ENCODE peak calls at places on chromosomes 2 and 18, in seven cellular contexts. G, S, T, I, Y, V and J are unnamed samples.

GRCh38 chr2:85106489-85107180 is 26.6 kb upstream of the TCF7L1 start:
- DNase-seq in G (peak), S (peak), T (no peak), I (no peak), Y (no peak), V (no peak), J (no peak)

GRCh38 chr2:57893347-57893746 is 153.3 kb upstream of the VRK2 start:
- DNase-seq in G (no peak), S (no peak), T (no peak), I (no peak), Y (no peak), V (no peak), J (no peak)

GRCh38 chr2:18149660-18150246 is 271.3 kb downstream of the KCNS3 start:
- DNase-seq in G (peak), S (peak), T (no peak), I (no peak), Y (no peak), V (no peak), J (peak)

GRCh38 chr18:9539283-9539682 is 64.0 kb downstream of the RALBP1 start:
- DNase-seq in G (peak), S (peak), T (no peak), I (no peak), Y (no peak), V (no peak), J (peak)

GRCh38 chr18:37539236-37539635 is 26.4 kb downstream of the CELF4 start:
- DNase-seq in G (no peak), S (no peak), T (no peak), I (no peak), Y (no peak), V (no peak), J (no peak)

GRCh38 chr2:50831666-50832065 is 200.3 kb downstream of the NRXN1 start:
- DNase-seq in G (no peak), S (no peak), T (no peak), I (no peak), Y (no peak), V (no peak), J (no peak)

GRCh38 chr2:65579506-65580235 is 147.3 kb upstream of the SPRED2 start:
- DNase-seq in G (no peak), S (no peak), T (no peak), I (no peak), Y (no peak), V (no peak), J (no peak)

GRCh38 chr2:41926614-41927580 is 120.9 kb upstream of the PKDCC start:
- DNase-seq in G (peak), S (no peak), T (no peak), I (no peak), Y (no peak), V (no peak), J (no peak)

GRCh38 chr2:151241224-151241623 is 20.4 kb downstream of the RBM43 start:
- DNase-seq in G (no peak), S (peak), T (no peak), I (no peak), Y (no peak), V (no peak), J (no peak)

GRCh38 chr2:198347349-198347748 is 543.0 kb downstream of the PLCL1 start:
- DNase-seq in G (no peak), S (peak), T (no peak), I (no peak), Y (no peak), V (no peak), J (no peak)

GRCh38 chr18:41871229-41872000 is 83.6 kb upstream of the PIK3C3 start:
- DNase-seq in G (no peak), S (no peak), T (no peak), I (no peak), Y (no peak), V (no peak), J (no peak)

GRCh38 chr2:224268441-224268840 is 133.5 kb downstream of the FAM124B start:
- DNase-seq in G (no peak), S (peak), T (no peak), I (no peak), Y (no peak), V (no peak), J (peak)

GRCh38 chr2:66495788-66496640 is 61.1 kb downstream of the MEIS1 start:
- DNase-seq in G (peak), S (peak), T (no peak), I (peak), Y (no peak), V (peak), J (peak)

GRCh38 chr2:143948710-143949109 is 571.2 kb downstream of the ZEB2 start:
- DNase-seq in G (no peak), S (no peak), T (no peak), I (no peak), Y (no peak), V (no peak), J (no peak)

GRCh38 chr2:28447943-28448737 is 47.7 kb upstream of the PLB1 start:
- DNase-seq in G (no peak), S (peak), T (no peak), I (no peak), Y (no peak), V (peak), J (peak)

GRCh38 chr2:10331702-10332401 is 29.1 kb downstream of the HPCAL1 start:
- DNase-seq in G (no peak), S (no peak), T (peak), I (peak), Y (peak), V (peak), J (no peak)

GRCh38 chr2:50957880-50958279 is 74.1 kb downstream of the NRXN1 start:
- DNase-seq in G (no peak), S (peak), T (no peak), I (no peak), Y (no peak), V (no peak), J (peak)

GRCh38 chr2:223618172-223619035 is 16.2 kb upstream of the SCG2 start:
- DNase-seq in G (no peak), S (no peak), T (no peak), I (no peak), Y (no peak), V (no peak), J (no peak)

GRCh38 chr2:104852161-104852689 is 1.7 kb upstream of the POU3F3 start:
- DNase-seq in G (no peak), S (peak), T (no peak), I (no peak), Y (peak), V (no peak), J (peak)

GRCh38 chr18:59303006-59303405 is 15.4 kb downstream of the CPLX4 start:
- DNase-seq in G (no peak), S (no peak), T (no peak), I (no peak), Y (no peak), V (no peak), J (no peak)

GRCh38 chr18:13377496-13377895 is 158.9 kb downstream of the LDLRAD4 start:
- DNase-seq in G (no peak), S (peak), T (no peak), I (no peak), Y (no peak), V (no peak), J (no peak)

GRCh38 chr18:2988041-2988794 is 24.7 kb downstream of the LPIN2 start:
- DNase-seq in G (no peak), S (peak), T (no peak), I (no peak), Y (no peak), V (no peak), J (peak)

GRCh38 chr2:233404227-233404626 is 49.9 kb downstream of the DGKD start:
- DNase-seq in G (peak), S (no peak), T (peak), I (peak), Y (peak), V (no peak), J (peak)

GRCh38 chr2:127048969-127049897 is 57.7 kb downstream of the BIN1 start:
- DNase-seq in G (no peak), S (no peak), T (no peak), I (no peak), Y (no peak), V (peak), J (no peak)

GRCh38 chr2:215425021-215425782 is 10.7 kb downstream of the FN1 start:
- DNase-seq in G (no peak), S (peak), T (no peak), I (no peak), Y (no peak), V (no peak), J (peak)

GRCh38 chr2:188114014-188114413 is 177.7 kb upstream of the GULP1 start:
- DNase-seq in G (peak), S (peak), T (no peak), I (no peak), Y (no peak), V (no peak), J (peak)

GRCh38 chr18:39448942-39449341 is 1883.3 kb upstream of the CELF4 start:
- DNase-seq in G (no peak), S (no peak), T (no peak), I (no peak), Y (no peak), V (no peak), J (peak)

GRCh38 chr2:223313101-223313500 is 261.1 kb downstream of the KCNE4 start:
- DNase-seq in G (no peak), S (no peak), T (no peak), I (no peak), Y (no peak), V (no peak), J (no peak)

GRCh38 chr2:197281421-197281820 is 29.2 kb downstream of the ANKRD44 start:
- DNase-seq in G (no peak), S (no peak), T (no peak), I (no peak), Y (no peak), V (no peak), J (no peak)

GRCh38 chr2:43370705-43371104 is 144.3 kb upstream of the ZFP36L2 start:
- DNase-seq in G (no peak), S (peak), T (no peak), I (no peak), Y (no peak), V (no peak), J (peak)

GRCh38 chr2:109466674-109467575 is 146.8 kb downstream of the SEPTIN10 start:
- DNase-seq in G (no peak), S (peak), T (no peak), I (no peak), Y (no peak), V (no peak), J (peak)

GRCh38 chr2:178796079-178796677 is 11.0 kb downstream of the TTN start:
- DNase-seq in G (peak), S (peak), T (no peak), I (no peak), Y (no peak), V (no peak), J (peak)

GRCh38 chr2:54803783-54804758 is 80.6 kb downstream of the EML6 start:
- DNase-seq in G (no peak), S (peak), T (no peak), I (no peak), Y (no peak), V (no peak), J (no peak)

GRCh38 chr2:171386627-171387026 is 47.2 kb downstream of the METTL8 start:
- DNase-seq in G (no peak), S (no peak), T (no peak), I (no peak), Y (no peak), V (no peak), J (no peak)

GRCh38 chr2:140057928-140058327 is 1277.7 kb upstream of the NXPH2 start:
- DNase-seq in G (no peak), S (no peak), T (no peak), I (no peak), Y (no peak), V (no peak), J (no peak)

GRCh38 chr18:58947136-58947732 is 82.6 kb downstream of the ZNF532 start:
- DNase-seq in G (no peak), S (no peak), T (no peak), I (no peak), Y (no peak), V (no peak), J (no peak)